ENCODE peak calls at places on chromosome 6, in six cellular contexts. Y, W, V, O, K and F are unnamed samples.
A peak's percentile ranks its signal among the peaks of the same experiment; 100 is the strongest.

GRCh38 chr6:39102821-39103136 is 12.2 kb downstream of the SAYSD1 start:
- DNase-seq in Y (no peak), W (no peak), V (no peak), O (no peak), K (no peak), F (no peak)

GRCh38 chr6:167047554-167047953 is 48.4 kb downstream of the CEP43 start:
- DNase-seq in Y (no peak), W (no peak), V (no peak), O (peak; percentile 12), K (no peak), F (no peak)

GRCh38 chr6:111950661-111951426 is 77.6 kb upstream of the FYN start:
- DNase-seq in Y (peak; percentile 47), W (no peak), V (peak; percentile 86), O (no peak), K (no peak), F (peak; percentile 38)

GRCh38 chr6:32195652-32195901 is 3.1 kb upstream of the GPSM3 start:
- DNase-seq in Y (peak; percentile 100), W (peak; percentile 100), V (peak; percentile 99), O (peak; percentile 100), K (peak; percentile 100), F (peak; percentile 100)

GRCh38 chr6:81228912-81229540 is 523.5 kb downstream of the TENT5A start:
- DNase-seq in Y (peak; percentile 81), W (no peak), V (no peak), O (no peak), K (no peak), F (peak; percentile 72)

GRCh38 chr6:148831064-148831463 is 84.2 kb downstream of the UST start:
- DNase-seq in Y (no peak), W (no peak), V (no peak), O (no peak), K (no peak), F (no peak)

GRCh38 chr6:2616796-2617195 is 133.9 kb downstream of the MYLK4 start:
- DNase-seq in Y (peak; percentile 23), W (no peak), V (no peak), O (no peak), K (no peak), F (no peak)

GRCh38 chr6:144335914-144336313 is 50.8 kb downstream of the UTRN start:
- DNase-seq in Y (no peak), W (no peak), V (no peak), O (no peak), K (no peak), F (no peak)

GRCh38 chr6:90144396-90144795 is 152.2 kb downstream of the BACH2 start:
- DNase-seq in Y (no peak), W (no peak), V (no peak), O (no peak), K (no peak), F (no peak)

GRCh38 chr6:87667032-87667431 is 35.0 kb downstream of the AKIRIN2 start:
- DNase-seq in Y (no peak), W (no peak), V (no peak), O (no peak), K (no peak), F (no peak)

GRCh38 chr6:34243131-34243771 is 5.6 kb downstream of the SMIM29 start:
- DNase-seq in Y (peak; percentile 40), W (no peak), V (no peak), O (no peak), K (no peak), F (no peak)

GRCh38 chr6:165106261-165106660 is 203.1 kb downstream of the C6orf118 start:
- DNase-seq in Y (no peak), W (no peak), V (no peak), O (no peak), K (no peak), F (no peak)

GRCh38 chr6:135540207-135540877 is 42.8 kb upstream of the AHI1 start:
- DNase-seq in Y (peak; percentile 70), W (no peak), V (no peak), O (no peak), K (no peak), F (peak; percentile 21)

GRCh38 chr6:105611606-105612005 is 208.7 kb upstream of the PREP start:
- DNase-seq in Y (peak; percentile 10), W (no peak), V (no peak), O (no peak), K (no peak), F (no peak)

GRCh38 chr6:138089325-138089724 is 17.9 kb downstream of the PERP start:
- DNase-seq in Y (no peak), W (no peak), V (peak; percentile 43), O (no peak), K (no peak), F (no peak)

GRCh38 chr6:130409394-130410095 is 43.7 kb downstream of the TMEM200A start:
- DNase-seq in Y (peak; percentile 37), W (no peak), V (no peak), O (no peak), K (no peak), F (no peak)

GRCh38 chr6:26394289-26394688 is 7.8 kb upstream of the BTN3A1 start:
- DNase-seq in Y (peak; percentile 79), W (no peak), V (no peak), O (no peak), K (no peak), F (no peak)

GRCh38 chr6:50030777-50031562 is 9.2 kb upstream of the DEFB110 start:
- DNase-seq in Y (no peak), W (no peak), V (peak; percentile 1), O (no peak), K (peak; percentile 87), F (no peak)

GRCh38 chr6:142118926-142119325 is 13.8 kb upstream of the GJE1 start:
- DNase-seq in Y (peak; percentile 18), W (no peak), V (no peak), O (no peak), K (no peak), F (no peak)

GRCh38 chr6:24188571-24188970 is 62.6 kb downstream of the NRSN1 start:
- DNase-seq in Y (no peak), W (no peak), V (peak; percentile 3), O (no peak), K (no peak), F (no peak)

GRCh38 chr6:25404693-25405169 is 125.6 kb downstream of the CARMIL1 start:
- DNase-seq in Y (no peak), W (no peak), V (no peak), O (peak; percentile 8), K (no peak), F (no peak)

GRCh38 chr6:27541212-27541931 is 68.5 kb upstream of the ZNF184 start:
- DNase-seq in Y (no peak), W (peak; percentile 25), V (no peak), O (no peak), K (peak; percentile 60), F (no peak)

GRCh38 chr6:47044418-47044817 is 2.3 kb upstream of the ADGRF1 start:
- DNase-seq in Y (peak; percentile 51), W (no peak), V (no peak), O (no peak), K (no peak), F (no peak)

GRCh38 chr6:3208096-3208774 is 19.2 kb downstream of the TUBB2B start:
- DNase-seq in Y (peak; percentile 91), W (no peak), V (no peak), O (no peak), K (no peak), F (peak; percentile 79)

GRCh38 chr6:42177514-42178364 is 4.6 kb downstream of the GUCA1A start:
- DNase-seq in Y (no peak), W (no peak), V (no peak), O (no peak), K (peak; percentile 88), F (no peak)

GRCh38 chr6:107061125-107062020 is 33.4 kb downstream of the MTRES1 start:
- DNase-seq in Y (no peak), W (no peak), V (no peak), O (no peak), K (peak; percentile 89), F (no peak)

GRCh38 chr6:121999458-122000065 is 399.9 kb upstream of the HSF2 start:
- DNase-seq in Y (no peak), W (no peak), V (no peak), O (no peak), K (no peak), F (no peak)

GRCh38 chr6:87671555-87672029 is 30.4 kb downstream of the AKIRIN2 start:
- DNase-seq in Y (no peak), W (no peak), V (no peak), O (no peak), K (no peak), F (no peak)

GRCh38 chr6:15893556-15894253 is 230.9 kb upstream of the DTNBP1 start:
- DNase-seq in Y (peak; percentile 50), W (no peak), V (no peak), O (no peak), K (no peak), F (no peak)

GRCh38 chr6:39362487-39362865 is 40.0 kb upstream of the KCNK16 start:
- DNase-seq in Y (peak; percentile 10), W (peak; percentile 14), V (no peak), O (no peak), K (no peak), F (no peak)

GRCh38 chr6:38686270-38687042 is 16.5 kb downstream of the GLO1 start:
- DNase-seq in Y (no peak), W (no peak), V (no peak), O (no peak), K (no peak), F (no peak)

GRCh38 chr6:167058261-167058660 is 59.1 kb downstream of the CEP43 start:
- DNase-seq in Y (peak; percentile 87), W (no peak), V (no peak), O (no peak), K (no peak), F (no peak)

GRCh38 chr6:85544776-85545175 is 48.9 kb downstream of the SNX14 start:
- DNase-seq in Y (no peak), W (no peak), V (no peak), O (no peak), K (no peak), F (no peak)

GRCh38 chr6:158909938-158910337 is 90.1 kb downstream of the RSPH3 start:
- DNase-seq in Y (no peak), W (no peak), V (no peak), O (no peak), K (no peak), F (no peak)

GRCh38 chr6:143149771-143150170 is 89.1 kb downstream of the AIG1 start:
- DNase-seq in Y (no peak), W (no peak), V (no peak), O (no peak), K (no peak), F (no peak)

GRCh38 chr6:12270551-12271228 is 19.5 kb upstream of the EDN1 start:
- DNase-seq in Y (no peak), W (no peak), V (no peak), O (no peak), K (no peak), F (no peak)

GRCh38 chr6:98832282-98833100 is 1.9 kb upstream of the POU3F2 start:
- DNase-seq in Y (peak; percentile 43), W (no peak), V (peak; percentile 58), O (no peak), K (no peak), F (peak; percentile 13)

GRCh38 chr6:30129270-30129669 is 6.7 kb upstream of the TRIM40 start:
- DNase-seq in Y (no peak), W (no peak), V (no peak), O (no peak), K (no peak), F (no peak)

GRCh38 chr6:14542670-14543366 is 425.2 kb downstream of the CD83 start:
- DNase-seq in Y (peak; percentile 52), W (no peak), V (peak; percentile 9), O (peak; percentile 33), K (no peak), F (peak; percentile 21)

GRCh38 chr6:68740828-68741500 is 105.9 kb downstream of the ADGRB3 start:
- DNase-seq in Y (no peak), W (no peak), V (no peak), O (no peak), K (no peak), F (no peak)